ENCODE peak calls at places on chromosomes 12 and 14, in four cellular contexts. P is mammary epithelial cell, N is bronchial epithelial cell, C is ascending aorta. S is an unnamed sample. For H3K27me3, the result is how much of the 10 kb centered on the place peaks cover.

GRCh38 chr12:19737019-19737418 is 297.7 kb downstream of the AEBP2 start:
- DNase-seq in P (no peak), N (no peak), C (no peak), S (no peak)

GRCh38 chr12:65948320-65949008 is 124.2 kb downstream of the HMGA2 start:
- DNase-seq in P (peak), N (peak), C (peak), S (peak)

GRCh38 chr14:20578325-20578724 is 9.5 kb downstream of the RNASE11 start:
- DNase-seq in P (no peak), N (no peak), C (no peak), S (no peak)

GRCh38 chr12:25130741-25131188 is 64.2 kb downstream of the DNAI7 start:
- DNase-seq in P (peak), N (peak), C (no peak), S (peak)

GRCh38 chr12:64099430-64099829 is 122.7 kb downstream of the KICS2 start:
- DNase-seq in P (peak), N (peak), C (no peak), S (peak)

GRCh38 chr12:48979602-48980388 is 1.7 kb downstream of the WNT1 start:
- DNase-seq in P (no peak), N (no peak), C (no peak), S (no peak)

GRCh38 chr12:48780381-48781025 is 8.4 kb downstream of the ADCY6 start:
- DNase-seq in P (no peak), N (no peak), C (peak), S (no peak)

GRCh38 chr12:89098390-89099102 is 253.8 kb downstream of the DUSP6 start:
- DNase-seq in P (no peak), N (peak), C (no peak), S (no peak)

GRCh38 chr12:27164330-27165045 is 79.6 kb upstream of the STK38L start:
- DNase-seq in P (no peak), N (no peak), C (no peak), S (no peak)

GRCh38 chr12:57515934-57516541 is 4.3 kb downstream of the DDIT3 start:
- DNase-seq in P (no peak), N (no peak), C (no peak), S (no peak)

GRCh38 chr14:39581474-39581873 is 149.2 kb upstream of the FBXO33 start:
- DNase-seq in P (no peak), N (no peak), C (no peak), S (no peak)

GRCh38 chr12:75477137-75477536 is 3.4 kb upstream of the GLIPR1 start:
- DNase-seq in P (no peak), N (no peak), C (no peak), S (no peak)

GRCh38 chr12:66636771-66637170 is 42.1 kb downstream of the GRIP1 start:
- DNase-seq in P (no peak), N (no peak), C (no peak), S (no peak)

GRCh38 chr12:129119537-129119936 is 266.3 kb downstream of the GLT1D1 start:
- DNase-seq in P (no peak), N (no peak), C (no peak), S (no peak)

DNA sequence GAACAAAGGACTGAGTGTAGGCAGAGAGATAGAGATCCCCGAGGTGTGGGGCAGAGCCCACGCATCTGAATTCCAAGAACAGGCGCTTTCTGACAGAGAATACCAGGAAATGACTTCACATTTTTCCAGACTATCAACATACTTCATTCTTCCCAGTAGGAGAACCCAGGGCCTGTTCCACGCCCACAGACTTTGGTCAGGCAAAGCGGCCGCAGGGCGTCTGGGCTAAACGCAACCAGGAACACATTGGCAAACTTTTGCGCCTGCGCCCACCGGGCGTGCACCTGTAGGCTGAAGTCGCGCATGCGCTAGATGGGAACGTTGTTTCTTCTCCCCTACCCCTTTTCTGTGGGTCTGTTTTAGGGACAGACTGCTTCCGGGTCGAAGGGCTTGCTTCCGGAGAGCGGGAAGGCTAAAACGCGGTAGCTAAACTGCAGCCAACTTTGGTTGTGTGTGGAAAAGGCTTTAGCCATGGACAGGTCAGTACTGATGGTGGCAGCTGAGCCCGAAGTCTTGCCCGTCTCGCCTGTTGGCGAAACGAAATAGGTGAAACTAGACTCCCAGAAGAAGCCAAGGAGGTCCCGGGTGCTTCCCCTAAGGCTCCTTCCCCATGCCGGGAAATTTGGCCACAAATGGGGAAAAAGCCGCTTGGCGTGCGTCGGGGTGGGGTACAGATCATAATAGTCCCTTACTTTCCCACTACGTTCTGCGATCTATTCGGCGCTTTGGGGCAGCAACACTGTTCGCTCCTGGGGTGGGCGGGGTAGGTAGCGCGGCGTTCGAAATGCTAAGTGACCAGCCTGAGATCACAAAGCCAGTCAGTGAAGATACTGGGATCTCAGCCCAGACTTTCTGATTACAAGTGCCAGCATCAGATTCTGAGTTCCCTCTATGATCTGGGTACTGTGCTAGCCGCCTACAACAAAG is at the start of gene NUP107:
- DNase-seq in P (peak), N (peak), C (peak), S (peak)
- TF ChIP-seq CTCF in P (no peak), N (peak), C (no peak), S (peak)

GRCh38 chr12:52613363-52614030 is 4.9 kb downstream of the KRT73 start:
- DNase-seq in P (no peak), N (no peak), C (peak), S (no peak)
- H3K27me3 ChIP-seq in P (under half), N (under half), C (under half), S (under half)

DNA sequence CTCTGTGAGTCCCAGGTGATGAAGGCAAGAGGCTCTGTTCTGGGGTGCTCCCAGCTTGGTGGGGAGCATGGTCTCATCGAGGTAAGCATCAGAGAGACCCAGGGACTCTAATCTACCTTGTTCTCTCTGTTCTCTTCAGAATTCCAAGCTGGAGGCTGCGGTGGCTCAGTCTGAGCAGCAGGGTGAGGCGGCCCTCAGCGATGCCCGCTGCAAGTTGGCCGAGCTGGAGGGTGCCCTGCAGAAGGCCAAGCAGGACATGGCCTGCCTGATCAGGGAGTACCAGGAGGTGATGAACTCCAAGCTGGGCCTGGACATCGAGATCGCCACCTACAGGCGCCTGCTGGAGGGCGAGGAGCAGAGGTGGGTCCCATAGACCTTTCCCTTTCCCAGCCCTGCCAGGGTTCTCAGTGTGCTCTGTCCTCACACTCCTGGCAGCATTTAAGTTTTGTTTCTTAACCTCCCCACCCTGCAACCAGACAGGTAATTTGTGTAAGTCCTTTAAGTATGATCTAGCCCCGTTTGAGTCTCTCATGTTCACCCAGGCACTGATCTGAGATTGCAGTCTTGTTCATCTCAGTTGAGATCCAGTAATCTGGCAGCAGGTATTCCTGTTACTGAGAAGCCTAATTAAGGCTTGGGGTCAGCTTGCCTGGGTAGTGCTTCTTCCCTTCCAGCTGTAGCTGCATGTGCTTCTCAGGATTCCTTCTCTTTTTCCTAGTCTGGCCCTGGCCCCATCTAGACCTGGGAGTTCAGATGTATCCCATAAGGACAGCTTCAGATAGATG is 14.8 kb upstream of the KRT81 start:
- DNase-seq in P (no peak), N (no peak), C (no peak), S (no peak)
- TF ChIP-seq CTCF in P (peak), N (peak), C (no peak), S (peak)

GRCh38 chr12:112855375-112855774 is 51.4 kb upstream of the OAS1 start:
- DNase-seq in P (no peak), N (peak), C (no peak), S (no peak)
- H3K27me3 ChIP-seq in P (under half), N (under half), C (under half), S (under half)

GRCh38 chr12:81998761-81999378 is 239.7 kb upstream of the PPFIA2 start:
- DNase-seq in P (peak), N (peak), C (no peak), S (no peak)
- TF ChIP-seq CTCF in P (no peak), N (no peak), C (no peak), S (no peak)

GRCh38 chr12:54394986-54395385 is 10.5 kb upstream of the ZNF385A start:
- DNase-seq in P (no peak), N (no peak), C (no peak), S (no peak)

GRCh38 chr12:54394281-54394719 is 9.8 kb upstream of the ZNF385A start:
- DNase-seq in P (peak), N (peak), C (no peak), S (no peak)

GRCh38 chr12:54393743-54394142 is 9.2 kb upstream of the ZNF385A start:
- DNase-seq in P (no peak), N (no peak), C (no peak), S (no peak)

GRCh38 chr12:54392485-54393349 is 8.2 kb upstream of the ZNF385A start:
- DNase-seq in P (peak), N (peak), C (no peak), S (no peak)

GRCh38 chr12:54393350-54393655 is 8.8 kb upstream of the ZNF385A start:
- DNase-seq in P (no peak), N (no peak), C (no peak), S (no peak)
- H3K27me3 ChIP-seq in P (under half), N (under half), C (under half), S (under half)

DNA sequence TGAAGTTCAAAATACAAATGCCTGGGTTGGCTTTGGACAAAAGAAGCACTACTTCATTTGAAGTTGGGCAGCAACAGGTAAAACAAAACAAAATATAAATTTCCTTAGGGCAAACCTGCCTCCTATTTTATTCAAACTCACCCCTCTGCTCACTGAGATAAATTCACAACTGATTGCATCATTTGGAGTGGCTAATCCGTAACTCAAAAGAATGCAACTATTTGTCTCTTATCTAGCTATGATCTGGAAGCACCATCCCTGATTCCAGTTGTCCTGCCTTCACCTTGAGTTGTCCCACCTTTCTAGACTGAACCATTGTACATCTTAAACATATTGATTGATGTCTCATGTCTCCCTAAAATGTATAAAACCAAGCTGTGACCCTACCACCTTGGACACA is 145.0 kb downstream of the CCER1 start:
- DNase-seq in P (no peak), N (no peak), C (no peak), S (no peak)
- TF ChIP-seq CTCF in P (no peak), N (no peak), C (no peak), S (no peak)

GRCh38 chr12:117361312-117361670 is at the start of gene NOS1:
- DNase-seq in P (no peak), N (no peak), C (no peak), S (no peak)

GRCh38 chr12:117359029-117359845 is 2.2 kb downstream of the NOS1 start:
- DNase-seq in P (no peak), N (no peak), C (no peak), S (no peak)

GRCh38 chr12:117361905-117362304 is 479 bp upstream of the NOS1 start:
- DNase-seq in P (no peak), N (no peak), C (no peak), S (no peak)

GRCh38 chr12:117360551-117361311 is 695 bp downstream of the NOS1 start:
- DNase-seq in P (no peak), N (no peak), C (no peak), S (no peak)

DNA sequence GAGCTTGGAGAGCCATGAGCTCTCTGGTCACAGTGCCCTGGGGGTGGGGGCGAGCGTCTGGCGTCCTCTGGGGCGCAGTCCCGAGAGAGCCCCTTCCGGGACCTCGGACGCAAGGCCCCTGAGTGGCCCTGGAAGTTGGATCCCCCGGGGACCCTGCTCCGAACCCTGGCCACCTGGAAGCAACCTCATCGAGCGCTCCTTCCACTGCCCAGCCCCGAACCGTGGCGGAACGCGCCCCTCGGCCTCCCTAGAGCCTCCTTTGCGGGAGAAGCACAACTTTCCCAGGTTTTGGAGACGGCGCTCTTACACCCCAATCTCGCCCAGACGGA is 1.2 kb downstream of the NOS1 start:
- DNase-seq in P (no peak), N (no peak), C (no peak), S (no peak)
- H3K27me3 ChIP-seq in P (under half), N (under half), C (under half), S (under half)

S was measured in AG04450.